ENCODE peak calls at places on chromosome 9, in four cellular contexts. G, U, L and D are unnamed samples.

GRCh38 chr9:6782981-6783380 is 25.2 kb downstream of the KDM4C start:
- DNase-seq in G (no peak), U (no peak), L (no peak), D (no peak)

GRCh38 chr9:4494337-4494736 is 4.1 kb downstream of the SLC1A1 start:
- DNase-seq in G (no peak), U (no peak), L (no peak), D (no peak)

GRCh38 chr9:91420471-91421021 is 3.1 kb downstream of the NFIL3 start:
- DNase-seq in G (no peak), U (no peak), L (peak), D (no peak)

GRCh38 chr9:123616707-123617106 is 260.7 kb downstream of the CRB2 start:
- DNase-seq in G (no peak), U (no peak), L (no peak), D (no peak)

GRCh38 chr9:83538172-83538889 is at the start of gene FRMD3:
- DNase-seq in G (peak), U (peak), L (peak), D (peak)

GRCh38 chr9:134209731-134210311 is 45.5 kb upstream of the RNU6ATAC start:
- DNase-seq in G (peak), U (no peak), L (no peak), D (no peak)

GRCh38 chr9:75372499-75373268 is 284.4 kb downstream of the OSTF1 start:
- DNase-seq in G (no peak), U (no peak), L (no peak), D (no peak)

GRCh38 chr9:105503873-105504272 is 54.1 kb upstream of the FKTN start:
- DNase-seq in G (no peak), U (no peak), L (peak), D (peak)

GRCh38 chr9:130239741-130240241 is 25.8 kb upstream of the HMCN2 start:
- DNase-seq in G (no peak), U (no peak), L (peak), D (no peak)

GRCh38 chr9:4805519-4805918 is 12.8 kb downstream of the RCL1 start:
- DNase-seq in G (no peak), U (no peak), L (no peak), D (no peak)

GRCh38 chr9:123368481-123369153 is 12.6 kb downstream of the CRB2 start:
- DNase-seq in G (no peak), U (no peak), L (no peak), D (no peak)

GRCh38 chr9:114487607-114488300 is 17.5 kb downstream of the WHRN start:
- DNase-seq in G (no peak), U (no peak), L (peak), D (peak)

DNA sequence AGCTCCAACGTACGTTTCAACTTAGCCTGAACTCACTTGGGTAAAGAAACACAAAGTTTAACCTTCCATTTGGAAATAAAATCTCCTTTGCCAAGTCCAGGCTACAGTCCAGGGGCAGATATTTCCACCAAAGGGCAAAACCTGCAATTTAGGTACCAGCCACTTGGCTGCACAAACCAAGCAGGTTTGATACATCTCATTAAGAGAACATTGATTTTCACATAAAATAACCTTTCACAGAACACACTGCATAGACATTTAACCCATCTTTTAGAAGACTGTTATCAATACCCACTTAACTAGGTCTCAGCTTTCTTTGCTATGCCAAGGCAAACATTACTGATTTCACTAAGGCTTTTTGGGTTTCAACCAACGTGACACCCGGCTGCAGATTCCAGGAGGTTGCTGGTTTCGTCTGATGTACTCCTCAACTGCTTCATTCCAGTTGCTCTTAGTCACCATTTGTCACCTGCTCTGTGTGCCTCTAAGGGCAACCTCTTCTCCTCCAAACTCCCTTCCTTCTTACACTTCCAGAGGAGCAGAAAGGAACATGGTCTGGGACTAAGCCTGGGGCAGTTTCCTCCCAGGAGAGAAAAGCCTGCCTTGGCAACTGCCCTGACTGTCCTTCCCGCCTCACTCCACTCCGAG is 67.1 kb downstream of the EPB41L4B start:
- DNase-seq in G (no peak), U (no peak), L (peak), D (peak)
- TF ChIP-seq CTCF in G (no peak), U (no peak), L (peak), D (no peak)

GRCh38 chr9:74309654-74310053 is 187.5 kb upstream of the RORB start:
- DNase-seq in G (no peak), U (no peak), L (no peak), D (no peak)
- TF ChIP-seq CTCF in G (no peak), U (no peak), L (no peak), D (no peak)

DNA sequence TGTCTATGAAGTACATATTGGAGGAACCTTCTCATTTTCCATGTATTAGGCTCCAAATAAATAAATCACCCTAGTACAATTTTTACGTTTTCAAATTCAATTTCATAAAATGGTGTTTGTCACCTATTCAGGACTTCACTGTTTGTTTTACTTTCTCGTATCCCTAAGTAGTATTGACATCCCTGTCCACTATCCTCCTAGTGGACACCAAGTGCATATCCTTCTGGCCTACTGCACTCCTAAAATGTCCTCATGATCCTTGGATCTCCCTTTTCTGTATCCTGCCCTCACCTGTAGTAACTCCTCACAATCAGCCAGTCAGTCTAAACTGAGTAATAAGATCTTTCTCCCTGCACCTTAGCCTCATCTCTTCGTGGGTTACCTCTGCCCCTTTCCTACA is 539.9 kb downstream of the DMRTA1 start:
- DNase-seq in G (no peak), U (no peak), L (no peak), D (no peak)
- TF ChIP-seq CTCF in G (no peak), U (no peak), L (no peak), D (no peak)

DNA sequence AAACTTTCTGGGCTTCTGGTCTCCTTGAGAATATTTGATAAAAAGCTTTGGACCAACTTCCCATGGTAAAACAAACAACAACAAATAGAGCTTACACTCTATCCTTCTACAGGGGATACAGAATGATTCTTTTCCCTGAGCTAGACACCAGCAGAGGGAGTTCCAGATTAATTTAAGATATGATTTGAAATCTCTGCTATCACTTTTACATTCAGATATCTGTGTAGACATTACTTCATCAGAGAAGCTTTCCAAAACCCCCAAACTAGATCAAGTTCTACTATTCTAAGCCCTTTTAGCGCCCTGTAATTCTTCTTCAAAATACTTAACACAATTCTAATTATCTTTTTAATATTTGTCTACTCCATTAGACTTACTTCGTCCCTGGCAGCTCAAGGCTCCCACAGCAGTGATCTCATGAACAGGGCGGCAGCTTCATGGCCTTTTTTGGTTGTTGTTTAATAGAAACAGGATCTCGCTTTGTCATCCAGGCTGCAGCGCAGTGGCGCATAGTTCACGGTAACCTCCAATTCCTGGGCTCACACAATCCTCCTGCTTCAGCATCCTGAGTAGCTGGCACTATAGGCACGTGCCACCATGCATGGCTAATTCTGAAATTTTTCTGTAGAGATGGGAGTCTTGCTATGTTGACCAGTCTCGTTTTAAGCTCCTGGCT is 938 bp upstream of the GALNT12 start:
- DNase-seq in G (no peak), U (no peak), L (peak), D (no peak)
- TF ChIP-seq CTCF in G (peak), U (no peak), L (peak), D (no peak)

GRCh38 chr9:99947395-99947794 is 40.9 kb downstream of the STX17 start:
- DNase-seq in G (no peak), U (no peak), L (peak), D (no peak)
- TF ChIP-seq CTCF in G (no peak), U (no peak), L (peak), D (no peak)

DNA sequence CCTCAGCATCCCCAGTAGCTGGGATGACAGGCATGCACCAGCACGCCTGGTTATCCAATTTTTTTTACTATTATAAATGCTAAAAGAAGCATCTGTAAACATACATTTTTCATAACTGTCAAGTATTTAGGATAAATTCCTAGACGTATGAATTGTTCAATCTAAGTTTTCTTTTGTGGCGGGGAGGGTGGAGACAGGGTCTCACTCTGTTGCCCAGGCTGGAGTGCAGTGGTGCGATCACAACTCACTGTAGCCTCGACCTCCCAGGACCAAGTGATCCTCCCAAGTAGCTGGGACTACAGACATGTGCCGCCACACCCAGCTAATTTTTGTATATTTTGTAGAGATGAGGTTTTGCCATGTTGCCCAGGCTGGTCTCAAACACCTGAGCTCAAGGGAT is 52.2 kb downstream of the NR6A1 start:
- DNase-seq in G (no peak), U (no peak), L (no peak), D (no peak)
- TF ChIP-seq CTCF in G (no peak), U (no peak), L (no peak), D (no peak)